ENCODE peak calls at places on chromosome 3, in six cellular contexts. F is GF-D8; J is breast epithelium; N is IMR-90; I is activated CD4-positive, alpha-beta T cell treated with anti-CD3 and anti-CD28 coated beads, Interleukin-2, amount 50 U/mL, for 1 hour; G is activated T-cell treated with anti-CD3 and anti-CD28 coated beads, Interleukin-2, amount 50 U/mL, for 72 hours. Q is an unnamed sample.

GRCh38 chr3:105394177-105394576 is 27.5 kb downstream of the ALCAM start:
- DNase-seq in F (no peak), I (no peak), N (no peak), G (no peak), J (no peak), Q (peak; percentile 64)

GRCh38 chr3:60708191-60708975 is 542.9 kb downstream of the FHIT start:
- DNase-seq in I (no peak), J (no peak), F (no peak), N (peak; percentile 75), G (no peak), Q (no peak)

GRCh38 chr3:129612350-129613204 is 6.1 kb upstream of the PLXND1 start:
- DNase-seq in J (no peak), I (no peak), F (no peak), N (peak; percentile 20), G (no peak), Q (no peak)

GRCh38 chr3:195897081-195897852 is 11.1 kb downstream of the TNK2 start:
- DNase-seq in G (no peak), N (peak; percentile 74), I (no peak), F (no peak), J (no peak), Q (no peak)

GRCh38 chr3:134325106-134325705 is 49.0 kb downstream of the AMOTL2 start:
- DNase-seq in N (no peak), G (no peak), J (peak; percentile 15), F (no peak), I (no peak), Q (no peak)

GRCh38 chr3:135231646-135232625 is 436.9 kb downstream of the EPHB1 start:
- DNase-seq in G (no peak), J (no peak), F (no peak), N (no peak), I (no peak), Q (no peak)

GRCh38 chr3:119120480-119120879 is 25.5 kb upstream of the TEX55 start:
- DNase-seq in F (no peak), N (no peak), J (no peak), G (no peak), I (no peak), Q (no peak)

GRCh38 chr3:15979490-15979889 is 181.7 kb upstream of the ANKRD28 start:
- DNase-seq in J (no peak), I (no peak), F (no peak), N (no peak), G (no peak), Q (no peak)

GRCh38 chr3:105827959-105828358 is 40.9 kb downstream of the CBLB start:
- DNase-seq in F (no peak), J (no peak), G (peak; percentile 44), N (peak; percentile 90), I (no peak), Q (peak; percentile 19)

GRCh38 chr3:130014526-130014925 is 40.0 kb downstream of the TRH start:
- DNase-seq in F (no peak), N (peak; percentile 48), G (no peak), J (no peak), I (no peak), Q (no peak)

GRCh38 chr3:120855665-120856437 is 52.2 kb upstream of the STXBP5L start:
- DNase-seq in F (no peak), G (no peak), I (no peak), J (no peak), N (peak; percentile 74), Q (no peak)

Q was measured in pulmonary artery endothelial cell.